ENCODE peak calls at places on chromosomes 12 and 14, in seven cellular contexts. One of them, this sample, is unnamed.

GRCh38 chr12:79302171-79302841 is 388.5 kb downstream of the PAWR start:
- DNase-seq in psoas muscle: no peak
- DNase-seq in left ventricle myocardium inferior: no peak
- DNase-seq in MCF 10A: no peak
- DNase-seq in endodermal cell: no peak
- DNase-seq in osteoblast: no peak
- DNase-seq in GM20000: no peak
- DNase-seq in this sample: no peak

GRCh38 chr12:46659032-46659703 is 166.6 kb downstream of the SLC38A4 start:
- DNase-seq in psoas muscle: no peak
- DNase-seq in left ventricle myocardium inferior: no peak
- DNase-seq in MCF 10A: no peak
- DNase-seq in endodermal cell: no peak
- DNase-seq in osteoblast: no peak
- DNase-seq in GM20000: no peak
- DNase-seq in this sample: no peak

GRCh38 chr12:5806376-5807089 is 138.5 kb downstream of the ANO2 start:
- DNase-seq in psoas muscle: no peak
- DNase-seq in left ventricle myocardium inferior: no peak
- DNase-seq in MCF 10A: no peak
- DNase-seq in endodermal cell: no peak
- DNase-seq in osteoblast: no peak
- DNase-seq in GM20000: no peak
- DNase-seq in this sample: no peak

GRCh38 chr14:91968280-91968679 is 20.8 kb upstream of the FBLN5 start:
- DNase-seq in psoas muscle: no peak
- DNase-seq in left ventricle myocardium inferior: no peak
- DNase-seq in MCF 10A: no peak
- DNase-seq in endodermal cell: no peak
- DNase-seq in osteoblast: no peak
- DNase-seq in GM20000: no peak
- DNase-seq in this sample: no peak

GRCh38 chr14:61561657-61562276 is 133.5 kb upstream of the HIF1A start:
- DNase-seq in psoas muscle: peak; percentile 76
- DNase-seq in left ventricle myocardium inferior: peak; percentile 51
- DNase-seq in MCF 10A: peak; percentile 97
- DNase-seq in endodermal cell: peak; percentile 69
- DNase-seq in osteoblast: peak; percentile 76
- DNase-seq in GM20000: no peak
- DNase-seq in this sample: no peak

GRCh38 chr12:113069149-113069548 is 12.6 kb downstream of the DTX1 start:
- DNase-seq in psoas muscle: no peak
- DNase-seq in left ventricle myocardium inferior: no peak
- DNase-seq in MCF 10A: no peak
- DNase-seq in endodermal cell: peak; percentile 69
- DNase-seq in osteoblast: peak; percentile 82
- DNase-seq in GM20000: no peak
- DNase-seq in this sample: no peak

GRCh38 chr14:37179896-37180502 is 7.6 kb upstream of the SLC25A21 start:
- DNase-seq in psoas muscle: no peak
- DNase-seq in left ventricle myocardium inferior: no peak
- DNase-seq in MCF 10A: peak; percentile 29
- DNase-seq in endodermal cell: no peak
- DNase-seq in osteoblast: no peak
- DNase-seq in GM20000: no peak
- DNase-seq in this sample: no peak

GRCh38 chr12:89756638-89757321 is 48.1 kb upstream of the ATP2B1 start:
- DNase-seq in psoas muscle: no peak
- DNase-seq in left ventricle myocardium inferior: no peak
- DNase-seq in MCF 10A: peak; percentile 98
- DNase-seq in endodermal cell: no peak
- DNase-seq in osteoblast: peak; percentile 57
- DNase-seq in GM20000: peak; percentile 79
- DNase-seq in this sample: peak; percentile 70

GRCh38 chr12:122004633-122005071 is 17.0 kb upstream of the BCL7A start:
- DNase-seq in psoas muscle: no peak
- DNase-seq in left ventricle myocardium inferior: no peak
- DNase-seq in MCF 10A: no peak
- DNase-seq in endodermal cell: no peak
- DNase-seq in osteoblast: no peak
- DNase-seq in GM20000: no peak
- DNase-seq in this sample: no peak

GRCh38 chr12:98422809-98423208 is 92.6 kb upstream of the TMPO start:
- DNase-seq in psoas muscle: no peak
- DNase-seq in left ventricle myocardium inferior: no peak
- DNase-seq in MCF 10A: peak; percentile 66
- DNase-seq in endodermal cell: peak; percentile 88
- DNase-seq in osteoblast: no peak
- DNase-seq in GM20000: no peak
- DNase-seq in this sample: no peak

GRCh38 chr12:111482464-111482863 is 76.7 kb downstream of the SH2B3 start:
- DNase-seq in psoas muscle: no peak
- DNase-seq in left ventricle myocardium inferior: no peak
- DNase-seq in MCF 10A: no peak
- DNase-seq in endodermal cell: no peak
- DNase-seq in osteoblast: no peak
- DNase-seq in GM20000: no peak
- DNase-seq in this sample: no peak

GRCh38 chr14:23572841-23573240 is 5.2 kb upstream of the AP1G2 start:
- DNase-seq in psoas muscle: no peak
- DNase-seq in left ventricle myocardium inferior: no peak
- DNase-seq in MCF 10A: no peak
- DNase-seq in endodermal cell: peak; percentile 36
- DNase-seq in osteoblast: no peak
- DNase-seq in GM20000: no peak
- DNase-seq in this sample: peak; percentile 65

GRCh38 chr14:89393346-89393745 is 23.7 kb downstream of the FOXN3 start:
- DNase-seq in psoas muscle: no peak
- DNase-seq in left ventricle myocardium inferior: no peak
- DNase-seq in MCF 10A: no peak
- DNase-seq in endodermal cell: no peak
- DNase-seq in osteoblast: no peak
- DNase-seq in GM20000: no peak
- DNase-seq in this sample: no peak

GRCh38 chr14:105500036-105500725 is 9.1 kb downstream of the TEDC1 start:
- DNase-seq in psoas muscle: no peak
- DNase-seq in left ventricle myocardium inferior: no peak
- DNase-seq in MCF 10A: no peak
- DNase-seq in endodermal cell: no peak
- DNase-seq in osteoblast: peak; percentile 71
- DNase-seq in GM20000: no peak
- DNase-seq in this sample: no peak

GRCh38 chr14:72852194-72852593 is 41.7 kb downstream of the DPF3 start:
- DNase-seq in psoas muscle: no peak
- DNase-seq in left ventricle myocardium inferior: no peak
- DNase-seq in MCF 10A: no peak
- DNase-seq in endodermal cell: no peak
- DNase-seq in osteoblast: no peak
- DNase-seq in GM20000: no peak
- DNase-seq in this sample: no peak

DNA sequence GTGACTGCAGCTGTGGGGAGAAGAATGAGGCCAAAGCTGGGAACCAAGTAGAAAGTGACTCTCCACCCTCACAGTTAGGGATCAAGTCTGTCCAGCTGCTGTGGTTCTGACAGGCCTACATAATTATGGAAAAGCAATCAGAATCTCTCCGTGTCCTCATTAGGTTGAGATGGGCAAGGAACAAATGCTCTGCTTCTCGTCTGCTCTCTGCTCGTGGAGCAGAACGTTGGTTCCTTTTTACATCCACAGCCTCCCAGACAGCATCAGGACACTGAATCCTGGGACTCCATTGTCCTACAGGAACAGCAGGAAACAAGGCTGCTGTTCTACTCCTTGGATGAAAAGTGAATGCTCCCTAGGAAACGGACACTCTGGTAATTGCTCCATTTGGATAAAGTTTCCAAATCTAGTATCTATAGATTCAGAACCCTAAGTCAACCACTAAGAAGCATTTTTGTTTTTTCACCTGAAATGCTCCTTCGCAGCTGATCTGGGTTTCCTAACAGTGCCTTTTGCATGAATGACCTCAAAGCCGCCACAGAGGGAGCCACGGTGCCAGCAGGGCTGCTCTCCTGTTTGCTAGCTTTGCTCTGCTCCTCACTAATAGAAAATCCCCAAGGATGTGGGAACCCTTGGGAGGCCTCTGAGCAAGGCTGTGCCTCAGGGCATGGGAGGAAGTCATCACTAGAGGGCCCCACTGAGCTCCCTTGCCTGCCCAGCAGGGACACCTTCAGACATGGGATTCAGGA is 102.0 kb downstream of the EGLN3 start:
- DNase-seq in psoas muscle: peak; percentile 32
- DNase-seq in left ventricle myocardium inferior: peak; percentile 46
- DNase-seq in MCF 10A: peak; percentile 71
- DNase-seq in endodermal cell: peak; percentile 97
- DNase-seq in osteoblast: no peak
- DNase-seq in GM20000: peak; percentile 24
- DNase-seq in this sample: no peak
- TF ChIP-seq CTCF in psoas muscle: peak; percentile 70
- TF ChIP-seq CTCF in left ventricle myocardium inferior: peak; percentile 84
- TF ChIP-seq CTCF in MCF 10A: peak; percentile 58
- TF ChIP-seq CTCF in endodermal cell: peak; percentile 99
- TF ChIP-seq CTCF in osteoblast: peak; percentile 52
- TF ChIP-seq CTCF in GM20000: peak; percentile 36
- TF ChIP-seq CTCF in this sample: peak; percentile 19

DNA sequence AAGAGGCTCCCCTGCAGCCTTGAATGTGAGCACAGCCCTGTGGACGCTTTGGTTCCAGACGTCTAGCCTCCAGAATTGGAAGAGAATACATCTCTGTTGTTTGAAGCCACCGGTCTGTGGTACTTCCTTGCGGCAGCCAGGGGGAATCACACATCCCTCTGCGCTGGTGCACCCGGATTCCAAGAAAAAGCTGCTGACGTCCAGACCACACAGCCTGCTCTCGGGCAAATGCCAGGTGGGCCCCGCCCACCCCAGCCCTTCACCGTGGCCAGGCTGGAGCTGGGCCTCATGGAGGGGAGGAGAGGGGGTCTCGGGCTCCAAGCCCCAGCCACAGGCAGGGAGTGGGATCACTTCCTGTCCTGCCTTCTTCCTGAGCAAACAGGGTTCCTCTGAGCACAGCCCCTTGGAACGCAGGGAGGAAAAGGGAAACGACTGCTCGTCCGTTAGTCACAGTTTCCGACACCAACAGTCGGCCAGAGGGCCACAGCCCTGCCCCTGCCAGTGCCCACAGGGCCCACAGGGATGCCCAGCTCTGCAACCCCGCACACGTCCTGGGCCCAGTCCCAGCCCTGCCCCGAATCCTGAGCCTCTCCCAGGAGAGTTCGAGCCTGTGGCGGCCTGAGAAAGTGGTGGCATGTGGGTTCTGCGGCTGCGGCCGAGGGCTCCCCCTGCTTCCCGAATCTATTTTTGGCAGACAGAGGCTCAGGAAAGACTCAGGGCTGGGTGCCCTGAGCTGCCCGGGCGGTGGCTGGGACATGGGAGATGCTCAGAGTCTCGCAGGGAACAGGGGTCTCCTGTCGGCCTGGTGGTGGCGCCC is 85.3 kb downstream of the RFLNA start:
- DNase-seq in psoas muscle: peak; percentile 76
- DNase-seq in left ventricle myocardium inferior: peak; percentile 66
- DNase-seq in MCF 10A: peak; percentile 75
- DNase-seq in endodermal cell: no peak
- DNase-seq in osteoblast: peak; percentile 98
- DNase-seq in GM20000: no peak
- DNase-seq in this sample: peak; percentile 88
- TF ChIP-seq CTCF in psoas muscle: peak; percentile 49
- TF ChIP-seq CTCF in left ventricle myocardium inferior: peak; percentile 65
- TF ChIP-seq CTCF in MCF 10A: no peak
- TF ChIP-seq CTCF in endodermal cell: peak; percentile 18
- TF ChIP-seq CTCF in osteoblast: peak; percentile 55
- TF ChIP-seq CTCF in GM20000: no peak
- TF ChIP-seq CTCF in this sample: peak; percentile 30

GRCh38 chr14:99601301-99601945 is 2.6 kb downstream of the CCDC85C start:
- DNase-seq in psoas muscle: no peak
- DNase-seq in left ventricle myocardium inferior: no peak
- DNase-seq in MCF 10A: no peak
- DNase-seq in endodermal cell: no peak
- DNase-seq in osteoblast: peak; percentile 90
- DNase-seq in GM20000: no peak
- DNase-seq in this sample: no peak

GRCh38 chr14:99600232-99600888 is 3.6 kb downstream of the CCDC85C start:
- DNase-seq in psoas muscle: no peak
- DNase-seq in left ventricle myocardium inferior: no peak
- DNase-seq in MCF 10A: no peak
- DNase-seq in endodermal cell: no peak
- DNase-seq in osteoblast: no peak
- DNase-seq in GM20000: no peak
- DNase-seq in this sample: no peak

GRCh38 chr14:99603471-99603933 is 505 bp downstream of the CCDC85C start:
- DNase-seq in psoas muscle: peak; percentile 38
- DNase-seq in left ventricle myocardium inferior: no peak
- DNase-seq in MCF 10A: peak; percentile 24
- DNase-seq in endodermal cell: peak; percentile 81
- DNase-seq in osteoblast: peak; percentile 92
- DNase-seq in GM20000: no peak
- DNase-seq in this sample: no peak

GRCh38 chr14:99602788-99603415 is 1.1 kb downstream of the CCDC85C start:
- DNase-seq in psoas muscle: no peak
- DNase-seq in left ventricle myocardium inferior: no peak
- DNase-seq in MCF 10A: no peak
- DNase-seq in endodermal cell: peak; percentile 70
- DNase-seq in osteoblast: peak; percentile 59
- DNase-seq in GM20000: no peak
- DNase-seq in this sample: no peak

DNA sequence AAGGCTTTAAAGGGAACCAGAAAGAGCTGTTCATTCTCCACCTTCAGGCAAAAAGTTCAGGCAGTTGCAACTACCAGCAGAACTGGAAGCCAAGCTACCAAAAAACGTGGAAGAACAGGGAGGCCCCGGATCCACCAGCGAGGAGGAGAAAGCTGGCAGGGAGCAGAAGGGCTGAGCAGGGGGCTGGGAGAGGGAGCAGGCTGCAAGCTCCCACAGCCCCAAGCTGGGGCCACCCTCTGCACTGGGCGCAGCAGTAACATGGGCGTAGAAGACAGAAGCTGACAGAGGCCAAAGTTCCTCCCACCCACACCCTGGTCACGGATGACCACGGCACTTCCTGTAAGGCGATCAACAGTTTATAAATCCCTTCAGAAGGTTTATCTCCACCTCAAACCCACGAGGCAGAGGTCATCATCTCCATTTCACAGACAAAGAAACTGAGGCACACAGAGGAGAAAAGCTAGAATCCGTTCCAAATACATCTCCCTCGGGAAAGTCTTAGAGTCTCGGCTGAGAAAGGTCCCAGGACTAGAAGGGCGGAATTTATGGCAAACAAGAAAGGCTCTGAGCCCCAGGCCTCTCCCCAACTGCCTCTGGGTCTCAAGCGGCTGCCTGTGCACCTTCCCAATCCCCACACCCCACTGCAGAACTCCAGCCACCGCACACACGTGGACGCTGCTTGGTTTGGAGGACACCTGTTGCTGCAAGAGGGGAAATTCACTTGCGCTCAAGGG is 1.8 kb downstream of the CCDC85C start:
- DNase-seq in psoas muscle: no peak
- DNase-seq in left ventricle myocardium inferior: no peak
- DNase-seq in MCF 10A: peak; percentile 33
- DNase-seq in endodermal cell: no peak
- DNase-seq in osteoblast: peak; percentile 92
- DNase-seq in GM20000: no peak
- DNase-seq in this sample: no peak
- TF ChIP-seq CTCF in psoas muscle: no peak
- TF ChIP-seq CTCF in left ventricle myocardium inferior: no peak
- TF ChIP-seq CTCF in MCF 10A: no peak
- TF ChIP-seq CTCF in endodermal cell: no peak
- TF ChIP-seq CTCF in osteoblast: no peak
- TF ChIP-seq CTCF in GM20000: no peak
- TF ChIP-seq CTCF in this sample: no peak

GRCh38 chr12:3658327-3659163 is 94.4 kb downstream of the CRACR2A start:
- DNase-seq in psoas muscle: no peak
- DNase-seq in left ventricle myocardium inferior: no peak
- DNase-seq in MCF 10A: peak; percentile 48
- DNase-seq in endodermal cell: peak; percentile 92
- DNase-seq in osteoblast: peak; percentile 86
- DNase-seq in GM20000: peak; percentile 39
- DNase-seq in this sample: no peak
- TF ChIP-seq CTCF in psoas muscle: no peak
- TF ChIP-seq CTCF in left ventricle myocardium inferior: peak; percentile 64
- TF ChIP-seq CTCF in MCF 10A: peak; percentile 40
- TF ChIP-seq CTCF in endodermal cell: peak; percentile 99
- TF ChIP-seq CTCF in osteoblast: peak; percentile 65
- TF ChIP-seq CTCF in GM20000: peak; percentile 66
- TF ChIP-seq CTCF in this sample: peak; percentile 51